ENCODE peak calls at places on chromosomes 3 and 15, in eight cellular contexts. D, S, H, Q, K, A, B and F are unnamed samples.

GRCh38 chr3:195042741-195043611 is 228.0 kb downstream of the XXYLT1 start:
- DNase-seq in A (no peak), S (no peak), B (no peak), H (no peak), Q (no peak), D (no peak), K (no peak), F (no peak)

GRCh38 chr3:117955196-117955595 is 1079.5 kb downstream of the IGSF11 start:
- DNase-seq in A (no peak), S (no peak), D (no peak), Q (no peak), B (no peak), H (no peak), K (no peak), F (no peak)

GRCh38 chr3:151047636-151048035 is 37.8 kb upstream of the MED12L start:
- DNase-seq in D (no peak), S (no peak), B (no peak), H (no peak), K (no peak), Q (peak; percentile 45), A (no peak), F (no peak)

GRCh38 chr15:74964794-74965193 is 8.2 kb upstream of the RPP25 start:
- DNase-seq in Q (peak; percentile 67), A (no peak), K (no peak), H (peak; percentile 64), D (no peak), B (no peak), S (no peak), F (peak; percentile 54)

GRCh38 chr15:95812491-95812890 is 518.0 kb upstream of the NR2F2 start:
- DNase-seq in B (no peak), K (no peak), Q (peak; percentile 70), D (no peak), H (no peak), A (no peak), S (no peak), F (no peak)

GRCh38 chr3:186583820-186584219 is 13.3 kb downstream of the DNAJB11 start:
- DNase-seq in S (no peak), D (no peak), H (no peak), B (no peak), K (no peak), Q (no peak), A (no peak), F (no peak)

GRCh38 chr3:87390821-87391220 is 114.4 kb upstream of the POU1F1 start:
- DNase-seq in B (no peak), K (no peak), D (no peak), A (no peak), H (no peak), Q (no peak), S (no peak), F (no peak)

GRCh38 chr3:134002326-134002725 is 27.4 kb downstream of the SLCO2A1 start:
- DNase-seq in Q (peak; percentile 26), H (peak; percentile 89), K (no peak), S (peak; percentile 88), A (no peak), D (no peak), B (no peak), F (no peak)

GRCh38 chr15:71945012-71945411 is 134.7 kb downstream of the NR2E3 start:
- DNase-seq in H (no peak), A (no peak), K (no peak), B (no peak), D (no peak), S (no peak), Q (no peak), F (no peak)

GRCh38 chr3:185308126-185308754 is 54.4 kb upstream of the EHHADH start:
- DNase-seq in D (no peak), Q (peak; percentile 85), S (peak; percentile 35), K (no peak), A (no peak), H (peak; percentile 50), B (no peak), F (peak; percentile 83)

GRCh38 chr3:171269557-171269956 is 190.6 kb downstream of the TNIK start:
- DNase-seq in S (no peak), H (no peak), A (no peak), D (no peak), K (no peak), B (no peak), Q (no peak), F (no peak)

GRCh38 chr3:136931587-136931986 is 26.2 kb upstream of the IL20RB start:
- DNase-seq in D (no peak), B (no peak), S (no peak), H (no peak), A (no peak), Q (no peak), K (no peak), F (no peak)

GRCh38 chr3:94928921-94929320 is 866.1 kb downstream of the NSUN3 start:
- DNase-seq in H (peak; percentile 74), A (no peak), D (no peak), B (no peak), K (no peak), S (no peak), Q (peak; percentile 57), F (no peak)

GRCh38 chr15:77901251-77901881 is 176.1 kb downstream of the TBC1D2B start:
- DNase-seq in B (no peak), A (no peak), Q (no peak), K (no peak), H (no peak), S (no peak), D (no peak), F (no peak)

GRCh38 chr15:71201471-71201870 is 86.2 kb downstream of the THSD4 start:
- DNase-seq in A (no peak), B (no peak), S (no peak), K (no peak), D (no peak), H (no peak), Q (no peak), F (no peak)

GRCh38 chr15:85091990-85092389 is 110.3 kb downstream of the PDE8A start:
- DNase-seq in K (no peak), S (no peak), B (peak; percentile 19), A (no peak), H (no peak), Q (no peak), D (no peak), F (no peak)

GRCh38 chr3:108319428-108320053 is 23.2 kb downstream of the HHLA2 start:
- DNase-seq in B (no peak), A (no peak), K (no peak), S (peak; percentile 21), D (no peak), Q (no peak), H (no peak), F (no peak)

GRCh38 chr15:84400017-84400740 is 164.6 kb downstream of the GOLGA6L4 start:
- DNase-seq in A (no peak), D (no peak), S (no peak), H (no peak), Q (no peak), B (no peak), K (no peak), F (no peak)

GRCh38 chr3:141308588-141309218 is 59.6 kb upstream of the ZBTB38 start:
- DNase-seq in H (peak; percentile 42), B (no peak), Q (peak; percentile 62), S (no peak), K (peak; percentile 39), A (no peak), D (no peak), F (no peak)

GRCh38 chr15:29747837-29748417 is 74.3 kb downstream of the TJP1 start:
- DNase-seq in A (no peak), S (no peak), B (no peak), H (no peak), K (no peak), Q (peak; percentile 59), D (no peak), F (peak; percentile 5)

GRCh38 chr15:57994468-57995154 is 70.9 kb downstream of the ALDH1A2 start:
- DNase-seq in S (peak; percentile 4), B (no peak), A (no peak), H (no peak), Q (no peak), K (no peak), D (no peak), F (no peak)

GRCh38 chr3:31125413-31126020 is 231.1 kb upstream of the GADL1 start:
- DNase-seq in B (no peak), S (no peak), H (no peak), Q (no peak), K (no peak), A (no peak), D (no peak), F (no peak)

GRCh38 chr3:37701729-37702128 is 160.0 kb upstream of the CTDSPL start:
- DNase-seq in Q (no peak), K (no peak), B (no peak), S (no peak), D (no peak), H (no peak), A (no peak), F (no peak)

GRCh38 chr3:18061737-18062136 is 319.3 kb upstream of the TBC1D5 start:
- DNase-seq in B (no peak), H (no peak), K (no peak), S (no peak), D (no peak), Q (no peak), A (no peak), F (no peak)

GRCh38 chr15:90130291-90130690 is 28.0 kb upstream of the IDH2 start:
- DNase-seq in K (no peak), A (no peak), H (no peak), S (no peak), Q (no peak), D (no peak), B (no peak), F (no peak)

GRCh38 chr3:174216948-174217718 is 642.0 kb upstream of the NAALADL2 start:
- DNase-seq in Q (no peak), H (no peak), S (no peak), B (no peak), K (no peak), A (no peak), D (no peak), F (no peak)

GRCh38 chr3:179224584-179224983 is 26.3 kb downstream of the KCNMB3 start:
- DNase-seq in H (no peak), D (no peak), K (no peak), Q (no peak), A (no peak), B (no peak), S (no peak), F (no peak)

GRCh38 chr3:63726656-63727055 is 74.2 kb downstream of the SNTN start:
- DNase-seq in S (no peak), D (no peak), A (no peak), Q (no peak), B (no peak), K (no peak), H (no peak), F (no peak)

GRCh38 chr3:166902374-166902773 is 477.7 kb downstream of the ZBBX start:
- DNase-seq in Q (peak; percentile 6), H (no peak), S (no peak), B (no peak), A (no peak), D (no peak), K (no peak), F (no peak)

GRCh38 chr3:100634493-100635272 is 25.3 kb downstream of the ADGRG7 start:
- DNase-seq in K (no peak), D (no peak), B (no peak), H (no peak), A (no peak), S (no peak), Q (peak; percentile 25), F (no peak)

GRCh38 chr3:45465192-45465591 is 76.8 kb downstream of the LARS2 start:
- DNase-seq in B (no peak), A (no peak), K (no peak), D (no peak), H (no peak), S (no peak), Q (no peak), F (no peak)

GRCh38 chr15:76575177-76576078 is 238.9 kb downstream of the ISL2 start:
- DNase-seq in Q (no peak), S (no peak), B (no peak), D (no peak), A (no peak), K (no peak), H (no peak), F (no peak)